ENCODE peak calls at places on chromosomes 5 and 9, in eight cellular contexts. H is CD4-positive, alpha-beta T cell; T is lower lobe of right lung; X is choroid plexus epithelial cell; Z is amniotic stem cell; F is naive thymus-derived CD4-positive, alpha-beta T cell; D is GM23248; W is activated CD8-positive, alpha-beta memory T cell treated with anti-CD3 and anti-CD28 coated beads, Interleukin-2, amount 10 ng/mL, durations not matched to agents 7 days and 5 days. R is an unnamed sample.

GRCh38 chr5:178378527-178379484 is 146.2 kb upstream of the PHYKPL start:
- DNase-seq in H (no peak), T (no peak), X (no peak), Z (no peak), F (no peak), D (no peak), W (no peak), R (no peak)

GRCh38 chr9:94935396-94935795 is 208.9 kb downstream of the AOPEP start:
- DNase-seq in H (no peak), T (no peak), X (no peak), Z (no peak), F (no peak), D (no peak), W (no peak), R (no peak)

GRCh38 chr5:160169326-160169725 is 50.1 kb upstream of the PWWP2A start:
- DNase-seq in H (no peak), T (no peak), X (peak), Z (peak), F (no peak), D (peak), W (no peak), R (no peak)

GRCh38 chr9:94882953-94883641 is 156.6 kb downstream of the AOPEP start:
- DNase-seq in H (no peak), T (no peak), X (no peak), Z (no peak), F (no peak), D (no peak), W (no peak), R (no peak)

GRCh38 chr9:120742951-120743416 is 28.7 kb upstream of the MEGF9 start:
- DNase-seq in H (no peak), T (no peak), X (peak), Z (no peak), F (no peak), D (peak), W (no peak), R (no peak)

GRCh38 chr9:86563350-86563749 is 209.1 kb upstream of the TUT7 start:
- DNase-seq in H (no peak), T (no peak), X (peak), Z (no peak), F (no peak), D (peak), W (no peak), R (no peak)

GRCh38 chr9:137445930-137446431 is 4.8 kb upstream of the ENTPD8 start:
- DNase-seq in H (no peak), T (peak), X (no peak), Z (no peak), F (no peak), D (peak), W (no peak), R (no peak)

GRCh38 chr5:6543346-6543730 is 89.5 kb downstream of the NSUN2 start:
- DNase-seq in H (no peak), T (no peak), X (no peak), Z (no peak), F (no peak), D (no peak), W (peak), R (no peak)

GRCh38 chr9:137611623-137612609 is 6.4 kb downstream of the ARRDC1 start:
- DNase-seq in H (no peak), T (peak), X (peak), Z (peak), F (no peak), D (peak), W (no peak), R (no peak)

GRCh38 chr9:136644343-136644592 is 18.4 kb upstream of the EGFL7 start:
- DNase-seq in H (no peak), T (peak), X (no peak), Z (no peak), F (no peak), D (peak), W (no peak), R (no peak)

GRCh38 chr9:135706288-135706687 is 4.3 kb downstream of the KCNT1 start:
- DNase-seq in H (no peak), T (no peak), X (no peak), Z (no peak), F (no peak), D (no peak), W (no peak), R (no peak)

GRCh38 chr5:134638760-134639201 is 6.2 kb upstream of the SAR1B start:
- DNase-seq in H (no peak), T (no peak), X (no peak), Z (no peak), F (no peak), D (no peak), W (no peak), R (no peak)

GRCh38 chr5:101163088-101163487 is 260.0 kb upstream of the ST8SIA4 start:
- DNase-seq in H (no peak), T (no peak), X (no peak), Z (no peak), F (no peak), D (no peak), W (no peak), R (no peak)

GRCh38 chr5:88847410-88847809 is 35.6 kb downstream of the MEF2C start:
- DNase-seq in H (no peak), T (no peak), X (no peak), Z (no peak), F (no peak), D (no peak), W (no peak), R (peak)

R was measured in naive B cell.